ENCODE peak calls at places on chromosomes 1 and 21, in six cellular contexts. M is left lung, L is HCT116, V is cardiac muscle cell, Z is pancreas, F is lower lobe of right lung. E is an unnamed sample.
A peak's percentile ranks its signal among the peaks of the same experiment; 100 is the strongest.

GRCh38 chr1:212479188-212479587 is 46.5 kb downstream of the NENF start:
- DNase-seq in Z (no peak), V (no peak), L (no peak), M (no peak), F (no peak), E (no peak)

GRCh38 chr21:36465481-36465880 is 14.4 kb downstream of the CLDN14 start:
- DNase-seq in V (no peak), L (no peak), F (no peak), Z (no peak), M (no peak), E (no peak)

GRCh38 chr1:157006676-157007075 is 38.9 kb downstream of the ARHGEF11 start:
- DNase-seq in Z (no peak), M (no peak), L (no peak), F (no peak), V (no peak), E (no peak)

GRCh38 chr1:198030682-198031081 is 113.5 kb downstream of the LHX9 start:
- DNase-seq in Z (no peak), M (no peak), L (no peak), V (peak; percentile 38), F (no peak), E (no peak)

GRCh38 chr1:53316742-53317650 is 10.9 kb downstream of the LRP8 start:
- DNase-seq in V (no peak), Z (no peak), M (no peak), L (no peak), F (peak; percentile 39), E (no peak)

GRCh38 chr1:84390231-84390630 is 8.1 kb upstream of the DNASE2B start:
- DNase-seq in L (no peak), F (no peak), Z (no peak), V (no peak), M (no peak), E (no peak)

GRCh38 chr21:29419422-29419821 is 120.7 kb downstream of the BACH1 start:
- DNase-seq in F (no peak), L (no peak), M (no peak), Z (no peak), V (no peak), E (no peak)

GRCh38 chr21:44795342-44795741 is 6.3 kb downstream of the UBE2G2 start:
- DNase-seq in F (no peak), V (no peak), Z (no peak), M (no peak), L (no peak), E (no peak)

GRCh38 chr1:41582351-41582750 is 97.9 kb upstream of the EDN2 start:
- DNase-seq in M (no peak), L (no peak), F (no peak), V (no peak), Z (no peak), E (no peak)

GRCh38 chr1:12548279-12549105 is 69.5 kb downstream of the DHRS3 start:
- DNase-seq in M (peak; percentile 31), Z (peak; percentile 17), F (peak; percentile 42), L (no peak), V (no peak), E (no peak)

GRCh38 chr1:100950776-100951175 is 54.9 kb downstream of the SLC30A7 start:
- DNase-seq in V (peak; percentile 28), L (no peak), M (no peak), F (no peak), Z (no peak), E (no peak)

GRCh38 chr1:100076319-100076718 is 56.4 kb downstream of the SASS6 start:
- DNase-seq in M (no peak), F (no peak), L (no peak), Z (no peak), V (no peak), E (no peak)

GRCh38 chr1:61496501-61496900 is 228.4 kb downstream of the TM2D1 start:
- DNase-seq in V (peak; percentile 82), Z (no peak), F (no peak), M (no peak), L (no peak), E (no peak)

GRCh38 chr1:167555971-167556714 is 2.6 kb upstream of the CREG1 start:
- DNase-seq in M (peak; percentile 65), F (peak; percentile 73), L (peak; percentile 79), Z (peak; percentile 73), V (peak; percentile 86), E (peak; percentile 75)

GRCh38 chr1:53289050-53289429 is 38.8 kb downstream of the LRP8 start:
- DNase-seq in M (no peak), F (no peak), Z (no peak), V (no peak), L (no peak), E (no peak)

DNA sequence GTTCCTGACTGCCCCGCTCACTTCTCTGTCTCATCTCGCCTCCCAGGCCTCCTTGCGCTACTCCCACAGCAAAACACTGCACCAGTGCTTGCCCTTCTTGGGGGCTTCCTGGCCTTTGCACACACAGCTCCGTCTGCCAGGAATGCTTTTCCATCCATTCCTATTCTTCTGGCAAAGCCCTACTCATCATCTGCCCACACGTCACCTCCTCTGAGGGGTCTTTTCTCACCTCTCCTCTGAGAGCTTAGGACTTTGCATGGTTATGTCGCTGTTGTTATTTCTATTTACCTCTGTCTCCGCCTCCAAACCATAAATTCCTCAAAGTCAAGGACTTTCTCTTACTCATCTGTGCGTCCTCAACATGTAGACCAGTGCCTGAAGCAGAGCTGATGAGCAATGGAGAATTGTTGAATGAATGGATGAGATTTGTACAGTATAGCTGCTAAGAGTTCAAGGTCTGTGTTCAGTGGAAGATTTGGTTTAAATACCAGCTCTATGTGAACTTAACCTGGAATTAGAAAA is 26.4 kb upstream of the BTG2 start:
- DNase-seq in Z (no peak), L (no peak), M (no peak), V (no peak), F (no peak), E (peak; percentile 34)
- H3K4me1 ChIP-seq in Z (peaks cover 11% of the 10 kb centered on the region), L (no peaks in the 10 kb centered on the region), M (peaks cover 73% of the 10 kb centered on the region), V (peaks cover 62% of the 10 kb centered on the region), F (peaks cover 47% of the 10 kb centered on the region), E (peaks cover 32% of the 10 kb centered on the region)

GRCh38 chr1:54794401-54795099 is 6.6 kb downstream of the TTC22 start:
- DNase-seq in M (no peak), F (no peak), L (no peak), Z (no peak), V (no peak), E (no peak)

GRCh38 chr1:54795100-54795665 is 5.9 kb downstream of the TTC22 start:
- DNase-seq in L (no peak), M (no peak), V (no peak), F (no peak), Z (no peak), E (no peak)

GRCh38 chr1:54796902-54797301 is 4.2 kb downstream of the TTC22 start:
- DNase-seq in L (no peak), V (no peak), Z (no peak), M (no peak), F (no peak), E (no peak)

GRCh38 chr1:54798206-54798605 is 2.9 kb downstream of the TTC22 start:
- DNase-seq in L (no peak), F (no peak), Z (no peak), M (no peak), V (no peak), E (peak; percentile 40)

DNA sequence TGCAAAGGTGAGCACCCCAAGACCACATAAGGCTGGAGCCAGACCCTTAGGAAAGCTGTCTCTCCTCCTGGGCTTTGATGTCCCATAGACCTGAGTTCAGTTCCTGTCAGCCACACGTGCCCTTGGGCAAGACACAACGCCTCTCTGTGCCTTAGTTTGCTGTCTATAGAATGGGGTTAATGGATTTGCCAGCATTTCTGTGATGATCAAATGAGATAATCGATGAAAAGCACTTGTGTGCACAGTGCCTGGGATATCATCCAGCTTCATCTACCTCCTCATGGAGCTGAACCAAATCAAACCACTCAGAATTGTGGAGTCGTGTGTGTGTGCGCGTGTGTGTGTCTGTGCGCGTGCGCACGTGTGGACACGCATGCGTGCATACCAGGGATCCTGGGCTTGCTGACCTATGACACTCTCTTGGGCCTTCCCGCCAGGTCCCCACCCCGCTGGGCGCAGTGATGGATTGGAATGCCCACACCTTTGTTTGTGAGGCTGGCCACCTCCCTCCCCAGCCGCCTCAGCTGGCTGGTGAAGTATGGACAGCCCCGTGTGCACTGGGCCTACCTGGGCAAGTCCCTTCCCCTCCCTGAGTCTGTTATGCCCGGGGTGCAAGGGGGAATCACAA is 5.2 kb downstream of the TTC22 start:
- DNase-seq in V (no peak), Z (no peak), M (no peak), L (no peak), F (peak; percentile 59), E (no peak)
- H3K4me1 ChIP-seq in V (no peaks in the 10 kb centered on the region), Z (no peaks in the 10 kb centered on the region), M (peaks cover 20% of the 10 kb centered on the region), L (peaks cover 6% of the 10 kb centered on the region), F (peaks cover 11% of the 10 kb centered on the region), E (no peaks in the 10 kb centered on the region)

DNA sequence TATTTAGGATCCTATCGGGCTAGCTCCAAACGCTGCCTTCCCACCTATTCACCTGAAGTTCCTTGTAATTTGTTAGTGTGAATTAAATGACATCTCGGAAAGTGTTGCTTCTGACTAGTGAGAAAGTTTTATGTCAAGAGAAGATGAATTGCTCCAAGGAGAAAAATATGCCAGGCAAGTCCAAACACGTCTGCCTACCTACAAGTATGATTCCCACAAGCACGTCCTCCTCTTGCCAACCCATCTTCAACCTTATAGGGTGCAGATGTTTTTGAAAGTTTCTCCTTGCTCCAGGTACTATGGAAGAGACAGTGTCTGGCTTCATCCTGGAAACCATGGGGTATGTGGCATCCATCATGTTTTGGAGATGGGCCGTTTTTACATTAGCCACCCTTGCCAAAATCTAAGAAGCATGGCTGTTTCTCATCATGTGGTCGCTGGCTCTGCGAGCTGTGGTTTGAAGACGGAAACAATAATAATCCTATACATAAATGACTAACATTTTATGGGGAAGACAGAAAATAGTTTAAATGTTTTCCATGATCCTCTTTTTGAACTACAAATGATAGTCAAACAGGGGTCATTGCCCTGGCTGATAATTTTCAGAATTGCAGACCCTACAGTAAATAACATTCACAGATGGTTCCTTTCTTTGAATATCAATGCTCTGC is 505.8 kb downstream of the SMYD3 start:
- DNase-seq in V (peak; percentile 85), Z (no peak), L (no peak), F (no peak), M (no peak), E (no peak)
- H3K4me1 ChIP-seq in V (peaks cover 11% of the 10 kb centered on the region), Z (no peaks in the 10 kb centered on the region), L (peaks cover 17% of the 10 kb centered on the region), F (no peaks in the 10 kb centered on the region), M (peaks cover 5% of the 10 kb centered on the region), E (no peaks in the 10 kb centered on the region)

GRCh38 chr1:9202240-9202870 is 32.2 kb upstream of the H6PD start:
- DNase-seq in Z (no peak), V (no peak), L (no peak), M (no peak), F (no peak), E (no peak)

GRCh38 chr1:9197186-9198099 is 37.1 kb upstream of the H6PD start:
- DNase-seq in F (no peak), M (no peak), L (no peak), Z (no peak), V (no peak), E (no peak)

GRCh38 chr1:9201421-9202239 is 32.9 kb upstream of the H6PD start:
- DNase-seq in F (no peak), Z (no peak), V (peak; percentile 72), L (no peak), M (no peak), E (no peak)

GRCh38 chr1:9198538-9199361 is 35.8 kb upstream of the H6PD start:
- DNase-seq in M (no peak), L (no peak), V (peak; percentile 58), Z (no peak), F (no peak), E (no peak)

DNA sequence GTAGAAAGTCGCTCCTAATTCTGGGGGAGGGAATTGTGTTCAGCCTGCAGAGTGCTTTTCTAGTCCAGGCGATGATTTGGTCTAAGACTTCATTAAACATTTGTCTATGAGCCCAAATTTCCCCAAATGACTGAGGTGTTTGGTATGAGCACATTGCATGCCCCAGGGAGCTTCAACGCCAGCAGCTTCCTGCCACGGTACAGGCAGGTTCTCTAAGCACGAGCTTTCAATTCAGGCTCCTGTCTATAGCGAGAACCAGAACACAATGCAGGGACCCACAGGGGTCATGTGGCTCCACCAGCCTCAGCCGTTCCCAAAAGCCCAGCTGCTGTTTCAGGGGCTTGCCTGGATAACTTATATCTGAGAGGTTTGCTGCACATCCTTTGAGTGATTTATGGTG is 34.1 kb upstream of the H6PD start:
- DNase-seq in L (no peak), Z (no peak), V (no peak), F (no peak), M (no peak), E (no peak)
- H3K4me1 ChIP-seq in L (peaks cover 5% of the 10 kb centered on the region), Z (no peaks in the 10 kb centered on the region), V (peaks cover 12% of the 10 kb centered on the region), F (peaks cover 38% of the 10 kb centered on the region), M (peaks cover 50% of the 10 kb centered on the region), E (peaks cover 34% of the 10 kb centered on the region)